ENCODE peak calls at places on chromosomes 6 and 20, in six cellular contexts. One of them, this sample, is unnamed.

GRCh38 chr6:31822038-31822821 is 5.3 kb upstream of the HSPA1B start:
- DNase-seq in KG1: peak
- DNase-seq in GDM1: peak
- DNase-seq in fibroblast of lung: peak
- DNase-seq in LoVo: peak
- DNase-seq in iPS DF 19.7: no peak
- DNase-seq in this sample: no peak

GRCh38 chr6:54072708-54073313 is 38.4 kb upstream of the MLIP start:
- DNase-seq in KG1: no peak
- DNase-seq in GDM1: no peak
- DNase-seq in fibroblast of lung: no peak
- DNase-seq in LoVo: no peak
- DNase-seq in iPS DF 19.7: no peak
- DNase-seq in this sample: no peak

GRCh38 chr6:105022416-105022815 is 65.5 kb downstream of the LIN28B start:
- DNase-seq in KG1: no peak
- DNase-seq in GDM1: no peak
- DNase-seq in fibroblast of lung: no peak
- DNase-seq in LoVo: no peak
- DNase-seq in iPS DF 19.7: no peak
- DNase-seq in this sample: no peak

GRCh38 chr6:135830452-135830851 is 21.0 kb upstream of the PDE7B start:
- DNase-seq in KG1: no peak
- DNase-seq in GDM1: no peak
- DNase-seq in fibroblast of lung: peak
- DNase-seq in LoVo: no peak
- DNase-seq in iPS DF 19.7: no peak
- DNase-seq in this sample: no peak

GRCh38 chr6:41039060-41039998 is at the start of gene UNC5CL:
- DNase-seq in KG1: no peak
- DNase-seq in GDM1: no peak
- DNase-seq in fibroblast of lung: no peak
- DNase-seq in LoVo: peak
- DNase-seq in iPS DF 19.7: peak
- DNase-seq in this sample: no peak

GRCh38 chr6:120405947-120406346 is 928.3 kb downstream of the TBC1D32 start:
- DNase-seq in KG1: no peak
- DNase-seq in GDM1: no peak
- DNase-seq in fibroblast of lung: no peak
- DNase-seq in LoVo: no peak
- DNase-seq in iPS DF 19.7: peak
- DNase-seq in this sample: no peak

GRCh38 chr6:39812853-39813533 is 20.8 kb downstream of the DAAM2 start:
- DNase-seq in KG1: no peak
- DNase-seq in GDM1: no peak
- DNase-seq in fibroblast of lung: peak
- DNase-seq in LoVo: no peak
- DNase-seq in iPS DF 19.7: no peak
- DNase-seq in this sample: no peak

GRCh38 chr6:47007657-47008396 is 34.3 kb downstream of the ADGRF1 start:
- DNase-seq in KG1: no peak
- DNase-seq in GDM1: no peak
- DNase-seq in fibroblast of lung: peak
- DNase-seq in LoVo: no peak
- DNase-seq in iPS DF 19.7: no peak
- DNase-seq in this sample: no peak

GRCh38 chr6:42450314-42451145 is 1.2 kb downstream of the TRERF1 start:
- DNase-seq in KG1: no peak
- DNase-seq in GDM1: no peak
- DNase-seq in fibroblast of lung: peak
- DNase-seq in LoVo: no peak
- DNase-seq in iPS DF 19.7: no peak
- DNase-seq in this sample: no peak

GRCh38 chr6:42251911-42252637 is 34.4 kb upstream of the MRPS10 start:
- DNase-seq in KG1: no peak
- DNase-seq in GDM1: no peak
- DNase-seq in fibroblast of lung: peak
- DNase-seq in LoVo: peak
- DNase-seq in iPS DF 19.7: no peak
- DNase-seq in this sample: no peak

GRCh38 chr20:6566821-6567220 is 200.7 kb upstream of the BMP2 start:
- DNase-seq in KG1: no peak
- DNase-seq in GDM1: no peak
- DNase-seq in fibroblast of lung: peak
- DNase-seq in LoVo: no peak
- DNase-seq in iPS DF 19.7: no peak
- DNase-seq in this sample: no peak

GRCh38 chr20:23141450-23142161 is 55.5 kb upstream of the CD93 start:
- DNase-seq in KG1: no peak
- DNase-seq in GDM1: no peak
- DNase-seq in fibroblast of lung: peak
- DNase-seq in LoVo: no peak
- DNase-seq in iPS DF 19.7: no peak
- DNase-seq in this sample: no peak

GRCh38 chr6:97958143-97958542 is 675.1 kb upstream of the MMS22L start:
- DNase-seq in KG1: no peak
- DNase-seq in GDM1: no peak
- DNase-seq in fibroblast of lung: peak
- DNase-seq in LoVo: no peak
- DNase-seq in iPS DF 19.7: no peak
- DNase-seq in this sample: no peak

GRCh38 chr6:107473660-107474059 is 14.3 kb upstream of the PDSS2 start:
- DNase-seq in KG1: no peak
- DNase-seq in GDM1: no peak
- DNase-seq in fibroblast of lung: no peak
- DNase-seq in LoVo: no peak
- DNase-seq in iPS DF 19.7: no peak
- DNase-seq in this sample: no peak

GRCh38 chr6:111764238-111765182 is 108.7 kb downstream of the FYN start:
- DNase-seq in KG1: no peak
- DNase-seq in GDM1: no peak
- DNase-seq in fibroblast of lung: peak
- DNase-seq in LoVo: no peak
- DNase-seq in iPS DF 19.7: no peak
- DNase-seq in this sample: no peak

GRCh38 chr6:169859978-169860703 is 108.7 kb downstream of the ERMARD start:
- DNase-seq in KG1: no peak
- DNase-seq in GDM1: no peak
- DNase-seq in fibroblast of lung: no peak
- DNase-seq in LoVo: no peak
- DNase-seq in iPS DF 19.7: no peak
- DNase-seq in this sample: no peak

GRCh38 chr6:96522469-96523009 is 933 bp downstream of the UFL1 start:
- DNase-seq in KG1: no peak
- DNase-seq in GDM1: no peak
- DNase-seq in fibroblast of lung: peak
- DNase-seq in LoVo: peak
- DNase-seq in iPS DF 19.7: no peak
- DNase-seq in this sample: no peak

GRCh38 chr20:51529758-51530157 is 12.8 kb downstream of the NFATC2 start:
- DNase-seq in KG1: no peak
- DNase-seq in GDM1: no peak
- DNase-seq in fibroblast of lung: no peak
- DNase-seq in LoVo: no peak
- DNase-seq in iPS DF 19.7: no peak
- DNase-seq in this sample: no peak

GRCh38 chr6:137736048-137736846 is 130.8 kb upstream of the TNFAIP3 start:
- DNase-seq in KG1: no peak
- DNase-seq in GDM1: no peak
- DNase-seq in fibroblast of lung: peak
- DNase-seq in LoVo: no peak
- DNase-seq in iPS DF 19.7: no peak
- DNase-seq in this sample: no peak

GRCh38 chr20:23228912-23229311 is 121.7 kb upstream of the NXT1 start:
- DNase-seq in KG1: no peak
- DNase-seq in GDM1: no peak
- DNase-seq in fibroblast of lung: peak
- DNase-seq in LoVo: no peak
- DNase-seq in iPS DF 19.7: no peak
- DNase-seq in this sample: peak

GRCh38 chr20:37333130-37333847 is 12.7 kb upstream of the SRC start:
- DNase-seq in KG1: no peak
- DNase-seq in GDM1: no peak
- DNase-seq in fibroblast of lung: no peak
- DNase-seq in LoVo: no peak
- DNase-seq in iPS DF 19.7: no peak
- DNase-seq in this sample: no peak

GRCh38 chr6:166152660-166153059 is 15.0 kb downstream of the TBXT start:
- DNase-seq in KG1: no peak
- DNase-seq in GDM1: no peak
- DNase-seq in fibroblast of lung: no peak
- DNase-seq in LoVo: no peak
- DNase-seq in iPS DF 19.7: no peak
- DNase-seq in this sample: no peak

GRCh38 chr20:33697129-33697528 is 10.9 kb upstream of the E2F1 start:
- DNase-seq in KG1: no peak
- DNase-seq in GDM1: peak
- DNase-seq in fibroblast of lung: peak
- DNase-seq in LoVo: no peak
- DNase-seq in iPS DF 19.7: no peak
- DNase-seq in this sample: no peak

GRCh38 chr6:92790381-92790780 is 629.0 kb downstream of the EPHA7 start:
- DNase-seq in KG1: no peak
- DNase-seq in GDM1: no peak
- DNase-seq in fibroblast of lung: no peak
- DNase-seq in LoVo: no peak
- DNase-seq in iPS DF 19.7: no peak
- DNase-seq in this sample: no peak

GRCh38 chr6:132199343-132199742 is 201.9 kb downstream of the MOXD1 start:
- DNase-seq in KG1: no peak
- DNase-seq in GDM1: no peak
- DNase-seq in fibroblast of lung: peak
- DNase-seq in LoVo: no peak
- DNase-seq in iPS DF 19.7: no peak
- DNase-seq in this sample: peak